ENCODE peak calls at places on chromosomes 1 and 21, in seven cellular contexts. One of them, this sample, is unnamed. For H3K9me3, the result is how much of the 10 kb centered on the place peaks cover.

GRCh38 chr1:208600456-208600855 is 356.3 kb upstream of the PLXNA2 start:
- DNase-seq in mammary epithelial cell: no peak
- DNase-seq in PC-3: no peak
- DNase-seq in left lung: no peak
- DNase-seq in GM23248: no peak
- DNase-seq in aorta: no peak
- DNase-seq in HCT116: no peak
- DNase-seq in this sample: no peak

GRCh38 chr1:226531360-226532093 is 17.0 kb upstream of the STUM start:
- DNase-seq in mammary epithelial cell: no peak
- DNase-seq in PC-3: no peak
- DNase-seq in left lung: no peak
- DNase-seq in GM23248: no peak
- DNase-seq in aorta: no peak
- DNase-seq in HCT116: no peak
- DNase-seq in this sample: no peak

GRCh38 chr1:187001198-187001904 is 172.6 kb downstream of the PLA2G4A start:
- DNase-seq in mammary epithelial cell: peak
- DNase-seq in PC-3: peak
- DNase-seq in left lung: no peak
- DNase-seq in GM23248: peak
- DNase-seq in aorta: no peak
- DNase-seq in HCT116: no peak
- DNase-seq in this sample: peak

GRCh38 chr1:99662581-99663208 is 16.8 kb downstream of the PALMD start:
- DNase-seq in mammary epithelial cell: peak
- DNase-seq in PC-3: peak
- DNase-seq in left lung: peak
- DNase-seq in GM23248: peak
- DNase-seq in aorta: peak
- DNase-seq in HCT116: no peak
- DNase-seq in this sample: no peak

GRCh38 chr1:56963667-56964066 is 2.1 kb downstream of the C8B start:
- DNase-seq in mammary epithelial cell: no peak
- DNase-seq in PC-3: no peak
- DNase-seq in left lung: no peak
- DNase-seq in GM23248: peak
- DNase-seq in aorta: no peak
- DNase-seq in HCT116: no peak
- DNase-seq in this sample: no peak

GRCh38 chr1:58933599-58933926 is 149.7 kb upstream of the JUN start:
- DNase-seq in mammary epithelial cell: no peak
- DNase-seq in PC-3: no peak
- DNase-seq in left lung: no peak
- DNase-seq in GM23248: no peak
- DNase-seq in aorta: no peak
- DNase-seq in HCT116: no peak
- DNase-seq in this sample: no peak

GRCh38 chr1:84892657-84893618 is at the start of gene LPAR3:
- DNase-seq in mammary epithelial cell: peak
- DNase-seq in PC-3: peak
- DNase-seq in left lung: no peak
- DNase-seq in GM23248: peak
- DNase-seq in aorta: no peak
- DNase-seq in HCT116: peak
- DNase-seq in this sample: no peak

GRCh38 chr1:86852289-86852688 is 61.6 kb downstream of the SELENOF start:
- DNase-seq in mammary epithelial cell: no peak
- DNase-seq in PC-3: no peak
- DNase-seq in left lung: no peak
- DNase-seq in GM23248: no peak
- DNase-seq in aorta: no peak
- DNase-seq in HCT116: no peak
- DNase-seq in this sample: no peak

GRCh38 chr1:94720091-94720793 is 99.9 kb upstream of the SLC44A3 start:
- DNase-seq in mammary epithelial cell: no peak
- DNase-seq in PC-3: no peak
- DNase-seq in left lung: peak
- DNase-seq in GM23248: peak
- DNase-seq in aorta: no peak
- DNase-seq in HCT116: no peak
- DNase-seq in this sample: no peak

GRCh38 chr1:99738858-99739465 is 27.5 kb downstream of the FRRS1 start:
- DNase-seq in mammary epithelial cell: no peak
- DNase-seq in PC-3: no peak
- DNase-seq in left lung: no peak
- DNase-seq in GM23248: no peak
- DNase-seq in aorta: no peak
- DNase-seq in HCT116: no peak
- DNase-seq in this sample: no peak

GRCh38 chr1:168408531-168409242 is 128.0 kb downstream of the TBX19 start:
- DNase-seq in mammary epithelial cell: peak
- DNase-seq in PC-3: peak
- DNase-seq in left lung: no peak
- DNase-seq in GM23248: peak
- DNase-seq in aorta: no peak
- DNase-seq in HCT116: peak
- DNase-seq in this sample: peak

GRCh38 chr1:110600716-110601115 is 5.4 kb downstream of the KCNA2 start:
- DNase-seq in mammary epithelial cell: no peak
- DNase-seq in PC-3: no peak
- DNase-seq in left lung: no peak
- DNase-seq in GM23248: no peak
- DNase-seq in aorta: no peak
- DNase-seq in HCT116: no peak
- DNase-seq in this sample: no peak

GRCh38 chr21:38410451-38410850 is 87.8 kb downstream of the ERG start:
- DNase-seq in mammary epithelial cell: no peak
- DNase-seq in PC-3: no peak
- DNase-seq in left lung: no peak
- DNase-seq in GM23248: no peak
- DNase-seq in aorta: no peak
- DNase-seq in HCT116: no peak
- DNase-seq in this sample: no peak

GRCh38 chr21:43609501-43610340 is 49.6 kb downstream of the HSF2BP start:
- DNase-seq in mammary epithelial cell: peak
- DNase-seq in PC-3: peak
- DNase-seq in left lung: peak
- DNase-seq in GM23248: no peak
- DNase-seq in aorta: no peak
- DNase-seq in HCT116: no peak
- DNase-seq in this sample: peak

GRCh38 chr1:81695741-81696140 is 105.0 kb upstream of the ADGRL2 start:
- DNase-seq in mammary epithelial cell: peak
- DNase-seq in PC-3: peak
- DNase-seq in left lung: no peak
- DNase-seq in GM23248: peak
- DNase-seq in aorta: no peak
- DNase-seq in HCT116: no peak
- DNase-seq in this sample: peak

GRCh38 chr21:20445971-20446370 is 552.2 kb upstream of the NCAM2 start:
- DNase-seq in mammary epithelial cell: no peak
- DNase-seq in PC-3: no peak
- DNase-seq in left lung: no peak
- DNase-seq in GM23248: no peak
- DNase-seq in aorta: no peak
- DNase-seq in HCT116: no peak
- DNase-seq in this sample: no peak

GRCh38 chr21:46567348-46567747 is 37.5 kb downstream of the S100B start:
- DNase-seq in mammary epithelial cell: no peak
- DNase-seq in PC-3: no peak
- DNase-seq in left lung: no peak
- DNase-seq in GM23248: no peak
- DNase-seq in aorta: peak
- DNase-seq in HCT116: no peak
- DNase-seq in this sample: no peak

GRCh38 chr1:55823521-55824296 is 608.5 kb upstream of the USP24 start:
- DNase-seq in mammary epithelial cell: no peak
- DNase-seq in PC-3: peak
- DNase-seq in left lung: no peak
- DNase-seq in GM23248: peak
- DNase-seq in aorta: no peak
- DNase-seq in HCT116: no peak
- DNase-seq in this sample: peak

GRCh38 chr1:32339363-32339978 is 3.4 kb upstream of the MARCKSL1 start:
- DNase-seq in mammary epithelial cell: peak
- DNase-seq in PC-3: peak
- DNase-seq in left lung: no peak
- DNase-seq in GM23248: peak
- DNase-seq in aorta: no peak
- DNase-seq in HCT116: no peak
- DNase-seq in this sample: peak

GRCh38 chr1:1203561-1204424 is 2.6 kb downstream of the TNFRSF18 start:
- DNase-seq in mammary epithelial cell: no peak
- DNase-seq in PC-3: no peak
- DNase-seq in left lung: no peak
- DNase-seq in GM23248: no peak
- DNase-seq in aorta: peak
- DNase-seq in HCT116: no peak
- DNase-seq in this sample: no peak

DNA sequence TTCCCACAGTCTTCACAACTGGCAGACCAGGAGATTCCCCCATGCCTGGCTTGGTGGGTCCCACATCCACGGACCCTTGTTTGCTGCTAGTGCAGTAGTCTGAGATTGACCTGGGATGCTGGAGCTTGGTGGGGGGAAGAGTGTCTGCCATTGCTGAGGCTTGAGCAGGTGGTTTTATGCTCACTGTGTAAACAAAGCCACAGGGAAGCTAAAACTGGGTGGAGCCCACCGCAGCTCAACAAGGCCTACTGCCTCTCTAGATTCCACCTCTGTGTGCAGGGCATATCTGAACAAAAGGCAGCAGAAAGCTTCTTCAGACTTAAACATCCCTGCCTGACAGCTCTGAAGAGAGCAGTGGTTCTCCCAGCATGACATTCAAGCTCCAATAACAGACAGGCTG is 177.3 kb upstream of the ETV3 start:
- DNase-seq in mammary epithelial cell: no peak
- DNase-seq in PC-3: no peak
- DNase-seq in left lung: no peak
- DNase-seq in GM23248: no peak
- DNase-seq in aorta: no peak
- DNase-seq in HCT116: no peak
- DNase-seq in this sample: no peak
- H3K9me3 ChIP-seq in mammary epithelial cell: under half
- H3K9me3 ChIP-seq in PC-3: under half
- H3K9me3 ChIP-seq in left lung: under half
- H3K9me3 ChIP-seq in GM23248: under half
- H3K9me3 ChIP-seq in aorta: under half
- H3K9me3 ChIP-seq in HCT116: under half
- H3K9me3 ChIP-seq in this sample: under half

GRCh38 chr1:109273570-109274288 is 9.2 kb downstream of the PSRC1 start:
- DNase-seq in mammary epithelial cell: no peak
- DNase-seq in PC-3: no peak
- DNase-seq in left lung: no peak
- DNase-seq in GM23248: no peak
- DNase-seq in aorta: no peak
- DNase-seq in HCT116: no peak
- DNase-seq in this sample: no peak

GRCh38 chr1:109277434-109278204 is 5.3 kb downstream of the PSRC1 start:
- DNase-seq in mammary epithelial cell: peak
- DNase-seq in PC-3: peak
- DNase-seq in left lung: peak
- DNase-seq in GM23248: peak
- DNase-seq in aorta: peak
- DNase-seq in HCT116: peak
- DNase-seq in this sample: no peak

GRCh38 chr1:109272831-109273547 is 10.0 kb downstream of the PSRC1 start:
- DNase-seq in mammary epithelial cell: peak
- DNase-seq in PC-3: peak
- DNase-seq in left lung: no peak
- DNase-seq in GM23248: no peak
- DNase-seq in aorta: peak
- DNase-seq in HCT116: no peak
- DNase-seq in this sample: no peak

GRCh38 chr1:109274533-109275476 is 8.1 kb downstream of the PSRC1 start:
- DNase-seq in mammary epithelial cell: peak
- DNase-seq in PC-3: peak
- DNase-seq in left lung: peak
- DNase-seq in GM23248: peak
- DNase-seq in aorta: peak
- DNase-seq in HCT116: peak
- DNase-seq in this sample: peak

DNA sequence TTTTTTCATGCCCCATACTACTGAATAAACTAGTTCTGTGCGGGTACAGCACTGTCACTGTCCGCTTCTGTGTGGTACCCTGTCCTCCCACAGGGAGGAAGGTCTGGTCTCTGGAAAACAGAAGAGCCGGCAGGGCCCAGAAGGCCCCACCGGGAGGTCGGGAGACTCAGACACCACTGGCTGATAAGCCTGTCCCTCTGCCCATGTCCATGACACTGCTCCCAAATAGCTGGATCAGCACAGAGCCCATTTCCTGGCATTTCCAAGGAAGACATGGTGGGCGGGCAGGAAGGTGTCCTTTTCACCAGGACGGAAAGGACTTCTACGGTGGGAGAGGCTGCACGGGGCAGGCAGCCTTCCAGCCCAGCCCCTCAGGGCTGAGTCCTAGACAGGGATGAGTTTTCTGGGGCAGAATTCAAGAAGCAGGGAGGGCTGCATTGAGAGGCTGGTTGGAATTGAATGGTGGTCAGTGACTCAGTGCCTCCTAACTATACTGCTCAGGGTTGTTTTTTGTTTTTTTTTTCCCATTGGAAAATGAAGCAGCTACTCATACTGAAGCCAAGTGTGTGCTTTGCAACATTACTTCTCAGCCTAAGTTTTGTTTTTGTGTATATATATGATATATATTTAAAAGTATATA is 7.1 kb downstream of the PSRC1 start:
- DNase-seq in mammary epithelial cell: peak
- DNase-seq in PC-3: peak
- DNase-seq in left lung: no peak
- DNase-seq in GM23248: peak
- DNase-seq in aorta: no peak
- DNase-seq in HCT116: no peak
- DNase-seq in this sample: peak
- H3K9me3 ChIP-seq in mammary epithelial cell: under half
- H3K9me3 ChIP-seq in PC-3: under half
- H3K9me3 ChIP-seq in left lung: under half
- H3K9me3 ChIP-seq in GM23248: under half
- H3K9me3 ChIP-seq in aorta: under half
- H3K9me3 ChIP-seq in HCT116: under half
- H3K9me3 ChIP-seq in this sample: under half

GRCh38 chr1:80535446-80535845 is 1265.3 kb upstream of the ADGRL2 start:
- DNase-seq in mammary epithelial cell: no peak
- DNase-seq in PC-3: no peak
- DNase-seq in left lung: no peak
- DNase-seq in GM23248: no peak
- DNase-seq in aorta: no peak
- DNase-seq in HCT116: no peak
- DNase-seq in this sample: no peak
- H3K9me3 ChIP-seq in mammary epithelial cell: under half
- H3K9me3 ChIP-seq in PC-3: under half
- H3K9me3 ChIP-seq in left lung: under half
- H3K9me3 ChIP-seq in GM23248: under half
- H3K9me3 ChIP-seq in aorta: under half
- H3K9me3 ChIP-seq in HCT116: under half
- H3K9me3 ChIP-seq in this sample: under half

DNA sequence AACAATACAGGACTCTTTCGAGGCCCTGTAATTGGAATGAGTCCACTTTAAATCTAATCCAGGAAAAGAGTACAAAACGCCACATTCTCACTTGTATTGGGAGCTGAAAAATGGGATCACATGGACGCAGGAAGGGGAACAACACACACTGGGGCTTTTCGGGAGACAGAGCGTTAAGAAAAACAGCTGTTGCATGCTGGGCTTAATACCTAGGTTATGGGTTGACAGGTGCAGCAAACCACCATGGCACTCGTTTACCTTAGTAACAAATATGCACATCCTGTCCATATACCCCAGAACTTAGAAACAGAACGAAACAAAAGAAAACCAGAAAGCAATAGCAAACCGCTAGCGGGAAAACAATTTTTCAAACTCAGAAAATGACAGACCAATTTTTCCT is 1532.7 kb upstream of the TPTE start:
- DNase-seq in mammary epithelial cell: no peak
- DNase-seq in PC-3: no peak
- DNase-seq in left lung: no peak
- DNase-seq in GM23248: no peak
- DNase-seq in aorta: no peak
- DNase-seq in HCT116: no peak
- DNase-seq in this sample: peak
- H3K9me3 ChIP-seq in mammary epithelial cell: under half
- H3K9me3 ChIP-seq in PC-3: under half
- H3K9me3 ChIP-seq in left lung: under half
- H3K9me3 ChIP-seq in GM23248: under half
- H3K9me3 ChIP-seq in aorta: under half
- H3K9me3 ChIP-seq in HCT116: under half
- H3K9me3 ChIP-seq in this sample: under half

This sample was measured in astrocyte.